ENCODE peak calls at places on chromosomes 2 and 18, in ten cellular contexts. M is PC-3; X is IMR-90; T is upper lobe of left lung; E is left lung; C is heart right ventricle; J is lower lobe of right lung; Y is lung; V is CD8-positive, alpha-beta T cell; K is HCT116. Z is an unnamed sample.

GRCh38 chr2:211368467-211368866 is 812.1 kb downstream of the CPS1 start:
- ATAC-seq in E (no peak), C (no peak), K (no peak), Y (no peak), T (no peak), X (no peak), V (no peak), J (no peak), M (no peak), Z (no peak)

GRCh38 chr2:145818890-145819504 is 1299.1 kb upstream of the ZEB2 start:
- ATAC-seq in C (no peak), T (no peak), M (no peak), X (no peak), Y (no peak), J (no peak), E (no peak), K (no peak), V (no peak), Z (no peak)

GRCh38 chr2:224944707-224945106 is 97.6 kb downstream of the DOCK10 start:
- ATAC-seq in X (no peak), M (no peak), Y (no peak), J (no peak), K (no peak), T (no peak), E (no peak), V (no peak), C (no peak), Z (no peak)

GRCh38 chr2:39411186-39411944 is 25.7 kb downstream of the MAP4K3 start:
- ATAC-seq in C (no peak), J (peak; percentile 45), X (peak; percentile 79), M (peak; percentile 80), Y (peak; percentile 64), V (no peak), K (peak; percentile 90), E (peak; percentile 81), T (peak; percentile 24), Z (no peak)

GRCh38 chr2:88110830-88111229 is 17.0 kb downstream of the FABP1 start:
- ATAC-seq in T (no peak), Y (no peak), X (no peak), M (no peak), E (no peak), J (no peak), V (no peak), K (no peak), C (no peak), Z (no peak)

GRCh38 chr2:11697103-11697871 is 27.3 kb upstream of the NTSR2 start:
- ATAC-seq in T (peak; percentile 17), V (no peak), M (peak; percentile 79), Y (no peak), J (peak; percentile 15), X (peak; percentile 56), E (peak; percentile 28), C (peak; percentile 27), K (peak; percentile 23), Z (no peak)

GRCh38 chr2:25078171-25079049 is 36.5 kb downstream of the EFR3B start:
- ATAC-seq in J (peak; percentile 64), Y (no peak), V (no peak), M (peak; percentile 95), K (peak; percentile 87), T (no peak), C (peak; percentile 65), X (peak; percentile 92), E (peak; percentile 74), Z (peak; percentile 68)

GRCh38 chr2:240295256-240296103 is 140.0 kb upstream of the GPC1 start:
- ATAC-seq in T (no peak), C (no peak), Y (no peak), M (no peak), E (no peak), K (peak; percentile 77), V (no peak), X (no peak), J (no peak), Z (no peak)

GRCh38 chr2:14137643-14138042 is 494.9 kb upstream of the LRATD1 start:
- ATAC-seq in M (no peak), C (no peak), J (no peak), V (no peak), K (no peak), X (no peak), T (no peak), Y (no peak), E (no peak), Z (no peak)

GRCh38 chr2:172698041-172698863 is 37.4 kb upstream of the RAPGEF4 start:
- ATAC-seq in J (no peak), V (peak; percentile 34), X (peak; percentile 75), T (no peak), Y (no peak), K (peak; percentile 89), E (peak; percentile 62), C (no peak), M (peak; percentile 84), Z (no peak)

GRCh38 chr18:21598726-21599584 is 1.5 kb downstream of the ESCO1 start:
- ATAC-seq in T (no peak), X (no peak), M (no peak), C (no peak), Y (no peak), K (peak; percentile 4), J (no peak), E (no peak), V (no peak), Z (no peak)

GRCh38 chr2:151363709-151364108 is 6.3 kb downstream of the TNFAIP6 start:
- ATAC-seq in Y (peak; percentile 34), X (no peak), J (peak; percentile 84), V (no peak), T (peak; percentile 92), E (peak; percentile 61), C (peak; percentile 77), K (no peak), M (no peak), Z (peak; percentile 88)

GRCh38 chr2:149885468-149885867 is 297.9 kb upstream of the MMADHC start:
- ATAC-seq in X (no peak), E (no peak), J (peak; percentile 60), C (no peak), Y (no peak), M (no peak), K (no peak), T (no peak), V (no peak), Z (no peak)

GRCh38 chr2:170214309-170214902 is 36.5 kb downstream of the MYO3B start:
- ATAC-seq in M (no peak), Y (no peak), J (no peak), X (no peak), E (no peak), C (no peak), V (no peak), K (no peak), T (no peak), Z (no peak)

GRCh38 chr2:63058149-63058741 is 7.6 kb downstream of the OTX1 start:
- ATAC-seq in V (no peak), J (no peak), C (no peak), T (peak; percentile 2), M (no peak), X (no peak), K (no peak), E (no peak), Y (no peak), Z (no peak)
- TF ChIP-seq CTCF in V (no peak), J (no peak), C (no peak), T (no peak), M (no peak), X (no peak), K (no peak), E (no peak), Y (no peak), Z (no peak)

DNA sequence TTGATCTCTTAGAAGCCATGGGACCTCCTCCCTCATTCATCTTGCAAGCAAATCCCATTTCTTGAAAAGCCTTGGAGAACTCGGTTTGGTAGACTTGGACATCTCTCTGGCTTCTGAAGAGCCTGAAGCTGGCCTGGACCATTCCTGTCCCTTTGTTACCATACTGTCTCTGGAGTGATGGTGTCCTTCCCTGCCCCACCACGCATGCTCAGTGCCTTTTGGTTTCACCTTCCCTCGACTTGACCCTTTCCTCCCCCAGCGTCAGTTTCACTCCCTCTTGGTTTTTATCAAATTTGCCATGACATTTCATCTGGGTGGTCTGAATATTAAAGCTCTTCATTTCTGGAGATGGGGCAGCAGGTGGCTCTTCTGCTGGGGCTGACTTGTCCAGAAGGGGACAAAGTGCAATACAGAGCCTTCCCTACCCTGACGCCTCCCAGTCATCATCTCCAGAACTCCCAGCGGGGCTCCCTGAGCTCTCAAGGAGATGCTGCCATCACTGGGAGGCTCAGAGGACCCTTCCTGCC is 20.0 kb downstream of the FOSL2 start:
- ATAC-seq in T (no peak), X (no peak), J (no peak), E (no peak), K (no peak), V (no peak), M (no peak), Y (no peak), C (no peak), Z (no peak)
- H3K4me1 ChIP-seq in T (peaks cover 13% of the 10 kb centered on the region), X (peaks cover 20% of the 10 kb centered on the region), J (peaks cover 65% of the 10 kb centered on the region), E (no peaks in the 10 kb centered on the region), K (peaks cover 22% of the 10 kb centered on the region), V (peaks cover 41% of the 10 kb centered on the region), M (no peaks in the 10 kb centered on the region), Y (no peaks in the 10 kb centered on the region), C (peaks cover 37% of the 10 kb centered on the region), Z (peaks cover 11% of the 10 kb centered on the region)

DNA sequence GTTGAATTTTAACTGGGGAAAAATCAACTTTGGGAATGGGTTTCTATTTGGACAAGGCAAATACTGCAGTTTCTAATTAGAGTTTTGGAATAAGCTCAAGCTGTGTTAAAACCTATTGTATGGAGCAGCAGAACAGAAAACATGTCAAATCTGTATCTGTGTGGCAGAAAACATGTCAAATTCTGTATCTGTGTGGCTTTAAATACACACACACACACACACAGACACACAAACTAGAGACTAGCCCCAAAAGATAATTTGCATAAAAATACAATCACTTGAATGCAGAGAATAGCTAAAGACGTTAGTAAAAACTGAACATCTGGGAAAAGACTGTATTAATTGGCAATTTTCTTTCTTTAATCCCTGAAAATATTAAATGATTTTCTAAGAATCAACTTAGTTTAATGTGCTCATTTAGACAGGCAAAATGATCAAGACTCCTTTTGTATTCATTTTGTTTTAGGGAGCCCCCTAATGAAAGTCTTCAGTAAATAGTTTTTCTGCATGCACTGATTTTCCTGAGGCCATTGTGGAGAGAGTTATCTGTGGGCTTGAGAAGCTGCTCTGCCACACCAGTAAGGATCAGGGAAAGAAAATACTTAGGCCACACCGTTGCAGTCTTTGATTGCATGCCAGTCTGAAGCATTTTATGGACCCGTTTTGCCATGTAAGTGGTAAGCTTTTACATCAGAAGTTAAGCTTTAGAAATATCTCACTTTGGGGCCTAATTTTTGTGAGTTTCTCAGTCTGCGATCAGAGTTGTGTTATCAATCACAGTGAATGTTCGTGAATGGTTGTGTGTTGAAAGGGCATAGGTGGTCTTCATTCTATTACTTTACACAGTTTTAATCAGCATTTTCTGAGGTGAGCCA is 2.2 kb downstream of the SPATS2L start:
- ATAC-seq in V (no peak), C (no peak), E (no peak), M (peak; percentile 6), K (no peak), X (no peak), J (no peak), Y (no peak), T (no peak), Z (no peak)
- TF ChIP-seq CTCF in V (no peak), C (peak; percentile 44), E (no peak), M (peak; percentile 49), K (peak; percentile 29), X (peak; percentile 26), J (no peak), Y (no peak), T (no peak), Z (no peak)

GRCh38 chr2:98442488-98442887 is 2.2 kb upstream of the INPP4A start:
- ATAC-seq in X (no peak), E (no peak), K (no peak), C (no peak), Y (no peak), T (no peak), M (no peak), J (no peak), V (no peak), Z (no peak)
- H3K4me1 ChIP-seq in X (peaks cover 6% of the 10 kb centered on the region), E (no peaks in the 10 kb centered on the region), K (peaks cover 5% of the 10 kb centered on the region), C (peaks cover 27% of the 10 kb centered on the region), Y (peaks cover 11% of the 10 kb centered on the region), T (peaks cover 11% of the 10 kb centered on the region), M (peaks cover 14% of the 10 kb centered on the region), J (peaks cover 24% of the 10 kb centered on the region), V (peaks cover 20% of the 10 kb centered on the region), Z (no peaks in the 10 kb centered on the region)